ENCODE peak calls at places on chromosomes 2 and 18, in eight cellular contexts. M, W, N, R, A, J, P and U are unnamed samples. For H3K79me2 and H3K4me1, the result is how much of the 10 kb centered on the place peaks cover.

GRCh38 chr2:239800785-239801184 is 224.4 kb downstream of the NDUFA10 start:
- DNase-seq in M (no peak), W (no peak), N (no peak), R (no peak), A (no peak), J (no peak), P (no peak), U (no peak)

GRCh38 chr2:216222650-216223352 is 113.7 kb downstream of the XRCC5 start:
- DNase-seq in M (peak), W (no peak), N (peak), R (peak), A (no peak), J (no peak), P (peak), U (peak)

GRCh38 chr2:142065700-142066099 is 65.1 kb downstream of the LRP1B start:
- DNase-seq in M (no peak), W (no peak), N (no peak), R (no peak), A (no peak), J (no peak), P (no peak), U (no peak)

GRCh38 chr2:96138146-96139145 is at the start of gene ASTL:
- DNase-seq in M (peak), W (peak), N (peak), R (peak), A (peak), J (peak), P (peak), U (peak)

GRCh38 chr2:37392428-37392827 is 48.0 kb downstream of the QPCT start:
- DNase-seq in M (no peak), W (no peak), N (no peak), R (no peak), A (no peak), J (no peak), P (no peak), U (no peak)

GRCh38 chr2:180992994-180993393 is 12.6 kb downstream of the UBE2E3 start:
- DNase-seq in M (no peak), W (no peak), N (no peak), R (no peak), A (no peak), J (no peak), P (no peak), U (no peak)

GRCh38 chr2:177691177-177691576 is 298.6 kb downstream of the AGPS start:
- DNase-seq in M (no peak), W (no peak), N (no peak), R (peak), A (no peak), J (no peak), P (no peak), U (no peak)

GRCh38 chr2:224836263-224836662 is 120.1 kb upstream of the CCDC195 start:
- DNase-seq in M (peak), W (no peak), N (no peak), R (no peak), A (no peak), J (no peak), P (no peak), U (peak)

GRCh38 chr18:23353459-23353858 is 99.6 kb upstream of the RIOK3 start:
- DNase-seq in M (no peak), W (no peak), N (no peak), R (no peak), A (no peak), J (no peak), P (no peak), U (no peak)

GRCh38 chr2:11980809-11981208 is 234.4 kb downstream of the LPIN1 start:
- DNase-seq in M (no peak), W (no peak), N (no peak), R (no peak), A (no peak), J (no peak), P (no peak), U (no peak)

GRCh38 chr2:224579411-224579810 is 5.8 kb downstream of the CUL3 start:
- DNase-seq in M (peak), W (no peak), N (peak), R (no peak), A (no peak), J (no peak), P (no peak), U (peak)

DNA sequence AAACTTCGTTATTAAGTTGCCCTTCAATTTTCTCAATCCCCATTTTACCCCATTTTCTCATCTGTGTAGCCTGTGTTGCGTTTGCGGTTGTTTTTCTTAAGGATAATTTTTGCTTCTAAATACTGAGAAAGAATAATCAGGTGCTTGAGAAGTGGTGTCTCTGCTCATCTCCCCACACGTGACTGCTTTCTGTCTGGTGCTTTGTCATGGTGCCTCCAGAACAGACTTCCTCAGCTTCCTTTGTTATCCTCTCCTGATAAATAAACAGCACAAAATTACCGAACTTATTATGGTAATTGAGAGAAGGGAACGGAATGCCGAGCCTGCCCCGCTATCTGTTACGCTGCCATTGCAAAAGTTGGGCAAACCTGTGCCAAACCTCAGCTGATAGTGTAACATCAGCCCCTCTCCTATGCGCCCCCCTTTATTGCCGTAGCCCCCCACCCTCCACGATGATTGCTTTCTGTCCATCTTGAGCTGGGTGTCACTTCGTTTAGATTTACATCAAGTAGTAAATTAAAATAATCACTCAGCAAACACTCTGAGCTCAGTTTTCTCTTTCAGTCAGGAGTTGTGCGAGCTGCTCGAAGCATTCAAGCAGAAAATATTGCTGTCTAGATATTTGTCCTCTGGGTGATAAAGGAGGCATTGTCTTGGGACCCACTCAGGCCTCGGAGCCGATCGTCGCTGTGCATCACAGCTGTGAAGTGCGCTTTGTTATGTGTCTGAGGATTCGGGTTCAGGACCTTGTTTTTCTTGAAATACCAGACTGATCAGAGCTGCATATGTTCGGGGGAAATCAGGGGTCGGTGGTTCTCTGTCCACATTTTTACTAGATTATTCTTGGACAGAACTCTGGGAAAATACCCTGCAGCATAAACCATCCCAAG is 1008.6 kb upstream of the FANCL start:
- DNase-seq in M (no peak), W (no peak), N (no peak), R (peak), A (no peak), J (no peak), P (no peak), U (no peak)
- H2AFZ ChIP-seq in M (no peak), W (no peak), N (peak), R (peak), A (peak), J (no peak), P (peak), U (no peak)

DNA sequence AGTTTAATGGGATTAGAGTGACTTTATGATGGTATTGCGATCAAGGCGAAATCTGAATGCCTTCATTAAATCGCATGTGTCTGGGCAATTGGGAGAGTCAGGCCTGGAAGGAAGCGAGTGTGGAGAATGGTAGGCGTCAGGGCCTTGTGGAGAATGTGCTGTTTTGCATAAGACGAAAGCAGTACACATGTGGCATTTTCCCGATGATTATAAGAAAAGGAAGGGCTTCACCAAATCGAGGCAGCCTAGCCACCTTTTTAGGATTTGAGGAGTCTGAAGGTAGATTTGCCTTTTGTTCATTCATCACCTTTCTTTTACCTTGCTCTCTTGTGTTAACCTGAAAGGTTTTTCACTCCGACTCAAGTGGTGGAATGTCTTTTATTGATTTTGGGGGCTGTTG is 1.0 kb downstream of the ZNF532 start:
- DNase-seq in M (no peak), W (no peak), N (no peak), R (no peak), A (no peak), J (no peak), P (no peak), U (no peak)
- H3K79me2 ChIP-seq in M (under half), W (half or more), N (half or more), R (half or more), A (under half), J (under half), P (under half), U (half or more)

DNA sequence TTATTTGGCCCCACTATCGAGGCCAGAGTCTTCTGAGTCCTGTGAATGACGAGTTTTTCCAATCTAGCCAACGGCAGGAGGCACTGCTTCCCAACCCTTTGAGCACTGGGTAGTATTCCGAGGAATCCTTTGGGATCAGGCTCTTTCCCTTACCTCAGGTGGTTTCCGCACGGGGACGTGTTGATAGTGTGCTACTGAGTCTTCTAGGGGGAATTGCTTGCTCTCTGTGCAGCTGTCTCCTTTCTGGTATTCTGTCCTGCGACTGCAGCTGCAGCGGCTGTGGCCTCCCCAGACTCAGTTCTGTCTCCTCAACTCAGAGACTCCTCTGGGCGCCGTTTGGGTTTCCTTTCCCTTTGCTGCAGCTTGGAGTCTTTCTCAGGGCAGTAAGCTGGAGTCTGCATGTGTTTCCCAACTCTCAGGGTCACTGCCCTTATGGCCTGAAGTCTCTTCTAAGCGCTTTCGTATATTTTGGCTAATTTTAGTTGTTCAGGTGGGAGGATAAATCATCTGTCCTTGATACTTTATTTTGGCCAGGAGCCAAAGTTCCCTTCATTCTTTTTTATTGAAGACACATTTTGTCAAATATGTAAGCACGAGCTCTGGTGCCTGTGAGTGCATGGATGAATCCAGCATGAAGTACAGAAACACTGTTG is 118.4 kb downstream of the MAP4K4 start:
- DNase-seq in M (no peak), W (no peak), N (no peak), R (no peak), A (no peak), J (no peak), P (no peak), U (no peak)
- H3K4me1 ChIP-seq in M (under half), W (under half), N (under half), R (under half), A (under half), J (under half), P (under half), U (under half)

GRCh38 chr2:231928481-231928880 is 2.3 kb upstream of the NPPC start:
- DNase-seq in M (no peak), W (peak), N (no peak), R (peak), A (no peak), J (no peak), P (no peak), U (no peak)

GRCh38 chr2:231929961-231930600 is 3.9 kb upstream of the NPPC start:
- DNase-seq in M (peak), W (peak), N (no peak), R (peak), A (no peak), J (peak), P (peak), U (no peak)

GRCh38 chr2:231927566-231927890 is 1.3 kb upstream of the NPPC start:
- DNase-seq in M (no peak), W (no peak), N (no peak), R (no peak), A (no peak), J (no peak), P (no peak), U (no peak)

GRCh38 chr2:231930601-231931281 is 4.5 kb upstream of the NPPC start:
- DNase-seq in M (no peak), W (no peak), N (no peak), R (no peak), A (no peak), J (no peak), P (no peak), U (no peak)

DNA sequence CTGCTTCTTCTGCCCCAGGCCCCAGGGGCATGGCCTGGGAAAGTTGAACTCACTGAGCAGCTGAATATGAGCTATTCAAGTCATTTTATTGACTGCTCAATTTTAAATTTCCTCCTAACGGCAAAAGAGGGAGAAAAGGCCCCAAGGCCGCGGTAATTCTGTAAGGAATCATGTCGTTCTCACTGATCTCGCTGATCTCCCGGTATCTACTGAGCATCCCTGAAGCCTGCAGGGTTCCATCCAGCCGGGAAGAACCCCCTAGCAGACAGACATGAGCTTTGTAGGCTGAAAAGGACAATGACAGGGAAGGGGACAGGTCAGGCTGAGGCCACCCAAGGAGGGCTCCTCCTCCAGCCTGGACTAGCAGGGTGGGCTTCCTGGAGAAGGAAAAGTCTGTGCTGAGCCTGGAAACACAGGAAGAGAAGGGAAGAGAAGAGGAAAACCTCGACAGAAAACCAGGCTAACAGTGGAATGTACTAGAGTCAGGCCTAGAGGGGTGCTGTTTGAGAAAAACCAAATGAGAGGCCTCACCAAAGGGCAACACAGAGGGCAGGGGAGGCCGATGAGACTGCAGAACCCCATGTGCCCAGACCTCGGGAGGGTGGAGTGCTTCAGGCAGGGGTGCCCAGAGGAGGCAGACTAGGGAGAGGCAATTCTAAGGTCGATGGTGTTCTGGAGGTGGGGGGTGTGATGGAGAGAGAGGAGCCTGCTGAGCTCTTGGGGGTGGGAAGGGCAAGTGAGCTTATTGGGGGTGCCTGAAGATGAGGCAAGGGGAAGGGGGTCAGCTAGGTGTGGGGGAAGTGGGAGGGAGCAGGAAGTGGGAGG is 2.9 kb upstream of the NPPC start:
- DNase-seq in M (no peak), W (no peak), N (no peak), R (no peak), A (no peak), J (no peak), P (no peak), U (no peak)
- H2AFZ ChIP-seq in M (no peak), W (no peak), N (no peak), R (no peak), A (no peak), J (no peak), P (no peak), U (no peak)

DNA sequence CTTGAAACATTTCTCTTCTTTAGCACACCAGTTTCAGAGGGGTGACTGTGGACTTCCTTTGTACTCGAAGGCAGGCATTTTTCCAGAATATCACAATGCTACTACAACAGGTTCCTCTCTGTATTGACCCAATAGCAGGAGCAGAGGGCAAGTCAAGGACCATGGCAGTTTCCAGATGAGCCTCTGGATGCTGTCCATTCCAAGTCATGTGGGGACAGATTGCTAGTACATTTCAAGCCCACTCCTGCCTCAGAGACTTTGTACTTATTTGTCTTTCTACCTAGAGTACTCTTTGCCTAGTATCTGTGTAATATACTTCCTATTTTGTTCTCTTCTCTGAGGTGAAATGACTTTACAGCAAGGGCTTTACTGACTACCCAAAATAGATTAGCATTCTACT is 373.9 kb downstream of the PIK3C3 start:
- DNase-seq in M (no peak), W (no peak), N (no peak), R (no peak), A (no peak), J (no peak), P (no peak), U (no peak)
- H3K79me2 ChIP-seq in M (under half), W (under half), N (under half), R (under half), A (under half), J (under half), P (under half), U (under half)

DNA sequence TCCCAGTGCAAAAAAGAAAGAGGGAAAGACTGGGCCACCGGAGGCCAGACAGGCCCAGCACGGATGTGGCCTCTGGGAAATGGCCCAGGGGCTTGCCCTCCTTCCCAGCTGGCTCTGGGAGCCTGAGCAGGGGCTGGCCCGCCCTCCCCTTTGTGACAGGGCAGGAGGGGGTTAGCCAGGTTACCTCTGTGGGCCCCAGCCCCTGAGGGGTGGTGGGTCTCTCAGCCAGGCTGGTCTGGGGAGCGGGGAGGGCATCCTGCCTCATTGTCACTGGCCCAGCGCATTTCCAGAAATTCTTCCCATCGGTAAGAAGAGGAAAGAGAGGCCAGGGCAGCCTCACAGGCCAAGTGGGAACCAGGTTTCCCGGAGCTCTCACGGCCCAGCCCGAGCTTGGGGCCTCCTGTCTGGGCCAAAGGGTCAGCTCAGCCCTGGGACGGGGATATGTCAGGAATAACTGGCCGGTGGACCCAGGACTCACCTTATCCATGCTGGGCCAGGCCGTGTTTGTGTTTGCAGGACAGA is 182.3 kb downstream of the ZFP36L2 start:
- DNase-seq in M (no peak), W (no peak), N (no peak), R (no peak), A (no peak), J (no peak), P (no peak), U (no peak)
- H3K4me1 ChIP-seq in M (under half), W (under half), N (under half), R (under half), A (half or more), J (half or more), P (under half), U (under half)

GRCh38 chr18:44309185-44309584 is 371.5 kb upstream of the SETBP1 start:
- DNase-seq in M (peak), W (no peak), N (peak), R (no peak), A (no peak), J (no peak), P (no peak), U (peak)
- H2AFZ ChIP-seq in M (no peak), W (peak), N (peak), R (no peak), A (no peak), J (no peak), P (no peak), U (no peak)

GRCh38 chr18:25326231-25327042 is 25.5 kb downstream of the ZNF521 start:
- DNase-seq in M (peak), W (no peak), N (no peak), R (no peak), A (no peak), J (no peak), P (no peak), U (no peak)
- H3K79me2 ChIP-seq in M (under half), W (under half), N (under half), R (half or more), A (under half), J (under half), P (under half), U (under half)

GRCh38 chr18:55448390-55448789 is 139.6 kb downstream of the TCF4 start:
- DNase-seq in M (no peak), W (no peak), N (no peak), R (no peak), A (no peak), J (no peak), P (no peak), U (no peak)
- H3K4me1 ChIP-seq in M (under half), W (under half), N (under half), R (under half), A (under half), J (under half), P (under half), U (under half)